ENCODE peak calls at places on chromosome 15, in five cellular contexts. W is tibial artery, S is Panc1, R is lower lobe of right lung, Z is stomach. H is an unnamed sample.

GRCh38 chr15:57697588-57697987 is 8.9 kb upstream of the POLR2M start:
- DNase-seq in Z (no peak), S (no peak), R (no peak), W (peak; percentile 81), H (no peak)

GRCh38 chr15:91255788-91256187 is 155.7 kb downstream of the SV2B start:
- DNase-seq in R (no peak), S (no peak), W (no peak), Z (no peak), H (no peak)

GRCh38 chr15:39946862-39947261 is 12.9 kb downstream of the EIF2AK4 start:
- DNase-seq in S (no peak), Z (no peak), R (no peak), W (no peak), H (no peak)

GRCh38 chr15:98954411-98954810 is 53.2 kb downstream of the PGPEP1L start:
- DNase-seq in S (no peak), W (peak; percentile 97), R (no peak), Z (no peak), H (peak; percentile 17)

GRCh38 chr15:70195808-70196304 is 98.1 kb upstream of the TLE3 start:
- DNase-seq in Z (peak; percentile 37), R (peak; percentile 54), W (peak; percentile 95), S (no peak), H (no peak)

GRCh38 chr15:52417501-52417900 is 111.2 kb downstream of the MYO5A start:
- DNase-seq in Z (no peak), W (no peak), R (no peak), S (no peak), H (no peak)

GRCh38 chr15:52427804-52428203 is 100.9 kb downstream of the MYO5A start:
- DNase-seq in Z (no peak), S (no peak), R (no peak), W (no peak), H (no peak)

GRCh38 chr15:34783986-34784385 is 11.4 kb downstream of the ACTC1 start:
- DNase-seq in W (no peak), R (no peak), S (no peak), Z (no peak), H (no peak)

GRCh38 chr15:58526647-58527192 is 94.9 kb downstream of the LIPC start:
- DNase-seq in R (no peak), S (no peak), W (no peak), Z (no peak), H (no peak)

GRCh38 chr15:92020207-92020606 is 166.7 kb downstream of the SLCO3A1 start:
- DNase-seq in Z (no peak), S (no peak), R (no peak), W (no peak), H (no peak)

GRCh38 chr15:76099388-76099787 is 39.6 kb downstream of the TMEM266 start:
- DNase-seq in Z (no peak), S (no peak), R (no peak), W (no peak), H (no peak)

GRCh38 chr15:31197497-31198414 is 96.2 kb upstream of the TRPM1 start:
- DNase-seq in W (no peak), R (peak; percentile 76), S (no peak), Z (peak; percentile 54), H (no peak)

GRCh38 chr15:85554852-85555521 is 174.6 kb downstream of the AKAP13 start:
- DNase-seq in S (no peak), Z (no peak), R (no peak), W (no peak), H (no peak)

GRCh38 chr15:84750583-84751092 is 2.2 kb downstream of the ZNF592 start:
- DNase-seq in R (no peak), W (no peak), S (no peak), Z (no peak), H (no peak)

GRCh38 chr15:67042490-67043181 is 22.8 kb upstream of the SMAD3 start:
- DNase-seq in W (peak; percentile 44), R (no peak), S (no peak), Z (no peak), H (peak; percentile 46)

GRCh38 chr15:73560501-73561117 is 72.6 kb downstream of the NPTN start:
- DNase-seq in R (no peak), S (peak; percentile 46), W (no peak), Z (no peak), H (no peak)

GRCh38 chr15:37860896-37861295 is 73.5 kb upstream of the TMCO5A start:
- DNase-seq in R (no peak), Z (no peak), S (no peak), W (no peak), H (no peak)

GRCh38 chr15:31150732-31151212 is 49.2 kb upstream of the TRPM1 start:
- DNase-seq in S (no peak), R (no peak), W (no peak), Z (no peak), H (no peak)

GRCh38 chr15:70863450-70864218 is 9.7 kb upstream of the LARP6 start:
- DNase-seq in R (no peak), S (no peak), Z (no peak), W (no peak), H (peak; percentile 70)

GRCh38 chr15:91407237-91407889 is 307.3 kb downstream of the SV2B start:
- DNase-seq in S (no peak), R (no peak), W (no peak), Z (no peak), H (no peak)

GRCh38 chr15:31098953-31099740 is 2.4 kb downstream of the TRPM1 start:
- DNase-seq in S (no peak), W (no peak), R (no peak), Z (no peak), H (no peak)

GRCh38 chr15:57580428-57580827 is 11.3 kb upstream of the MYZAP start:
- DNase-seq in Z (no peak), W (no peak), R (no peak), S (no peak), H (peak; percentile 36)

GRCh38 chr15:88800026-88800425 is 3.2 kb upstream of the ACAN start:
- DNase-seq in S (peak; percentile 15), Z (no peak), W (no peak), R (no peak), H (no peak)

GRCh38 chr15:78212546-78213424 is 21.6 kb downstream of the ACSBG1 start:
- DNase-seq in Z (peak; percentile 73), W (no peak), S (no peak), R (no peak), H (peak; percentile 92)

DNA sequence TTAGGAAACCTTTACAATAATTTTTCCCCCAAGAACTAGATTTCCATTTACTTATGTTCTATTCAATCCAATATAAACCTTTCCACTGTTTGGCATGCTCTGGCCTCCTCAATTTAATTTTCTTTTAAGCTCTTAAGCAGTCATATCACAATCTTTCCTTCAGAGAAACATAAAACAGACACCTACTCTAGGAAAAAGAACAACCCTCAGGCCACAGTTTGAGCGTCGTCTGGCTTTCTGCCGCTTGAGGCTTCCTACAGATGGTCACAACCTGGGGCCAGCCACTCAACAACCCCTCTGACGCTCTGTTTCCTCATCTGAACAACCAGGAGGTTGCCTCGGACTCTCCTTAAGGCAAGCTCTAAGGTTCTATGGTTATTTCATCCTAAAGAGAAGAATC is 143.3 kb downstream of the ADAMTS17 start:
- DNase-seq in S (no peak), Z (no peak), W (no peak), R (no peak), H (no peak)
- H3K9me3 ChIP-seq in S (no peaks in the 10 kb centered on the region), Z (no peaks in the 10 kb centered on the region), W (no peaks in the 10 kb centered on the region), R (no peaks in the 10 kb centered on the region), H (no peaks in the 10 kb centered on the region)

GRCh38 chr15:48622227-48622626 is 23.3 kb downstream of the FBN1 start:
- DNase-seq in R (no peak), Z (no peak), W (no peak), S (no peak), H (no peak)

GRCh38 chr15:48623456-48623855 is 22.1 kb downstream of the FBN1 start:
- DNase-seq in W (no peak), S (no peak), Z (no peak), R (no peak), H (no peak)

GRCh38 chr15:48627260-48627969 is 18.1 kb downstream of the FBN1 start:
- DNase-seq in Z (no peak), S (no peak), R (no peak), W (no peak), H (no peak)

GRCh38 chr15:48624700-48625099 is 20.8 kb downstream of the FBN1 start:
- DNase-seq in Z (no peak), W (no peak), S (no peak), R (no peak), H (no peak)

GRCh38 chr15:48625126-48625525 is 20.4 kb downstream of the FBN1 start:
- DNase-seq in W (no peak), R (no peak), S (no peak), Z (no peak), H (no peak)
- H3K4me3 ChIP-seq in W (no peak overlapping the region), R (no peak overlapping the region), S (no peak overlapping the region), Z (no peak overlapping the region), H (no peak overlapping the region)

DNA sequence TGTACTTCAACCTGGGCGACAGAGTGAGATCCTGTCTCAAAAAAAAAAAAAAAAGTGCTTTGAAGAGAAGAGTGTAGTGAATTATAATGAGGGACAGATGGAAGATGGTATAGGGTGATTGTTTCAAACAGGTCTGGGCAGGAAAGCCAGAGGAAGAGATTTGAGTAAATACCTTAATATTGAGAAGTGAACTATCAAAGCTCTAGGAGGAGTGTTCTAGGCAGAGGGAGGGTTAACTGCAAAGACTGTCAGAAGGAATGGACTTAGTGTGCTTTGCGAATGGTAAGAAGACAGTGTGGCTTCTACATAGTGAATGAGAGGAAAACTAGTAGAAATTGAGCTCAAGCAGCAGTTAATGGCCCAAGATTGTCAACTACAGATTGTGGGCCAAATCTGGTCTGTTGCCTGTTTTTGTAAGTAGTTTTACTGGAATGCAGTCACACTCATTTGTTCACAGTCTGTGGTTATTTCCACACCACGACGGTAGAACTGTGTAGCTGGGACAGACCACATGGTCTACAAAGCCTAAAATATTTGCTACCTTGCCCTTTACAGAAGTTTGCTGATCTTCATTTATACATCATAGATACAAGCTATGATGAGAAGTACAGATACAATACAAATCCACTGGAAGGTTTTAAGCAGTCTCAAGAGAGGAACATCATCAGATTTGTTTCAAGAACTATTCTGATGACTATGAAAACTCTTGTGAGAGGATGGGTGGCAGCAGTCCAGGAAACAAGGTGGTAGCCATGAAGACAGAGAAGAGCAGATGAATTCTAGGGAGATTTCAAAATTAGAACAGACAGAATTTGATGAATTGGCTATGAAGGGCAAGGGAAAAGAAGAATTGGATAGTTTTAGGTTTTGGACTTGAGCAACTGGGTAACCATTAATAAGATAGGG is 16.5 kb upstream of the USP50 start:
- DNase-seq in R (no peak), W (no peak), S (no peak), Z (no peak), H (no peak)
- H3K36me3 ChIP-seq in R (peaks cover 93% of the 10 kb centered on the region), W (peaks cover 31% of the 10 kb centered on the region), S (peaks cover 12% of the 10 kb centered on the region), Z (peaks cover 70% of the 10 kb centered on the region), H (peaks cover 86% of the 10 kb centered on the region)

GRCh38 chr15:86568378-86568777 is 488.7 kb downstream of the AGBL1 start:
- DNase-seq in Z (no peak), W (no peak), R (no peak), S (no peak), H (no peak)

GRCh38 chr15:86570738-86571137 is 491.1 kb downstream of the AGBL1 start:
- DNase-seq in W (no peak), Z (no peak), S (no peak), R (no peak), H (no peak)

GRCh38 chr15:86572368-86572841 is 492.7 kb downstream of the AGBL1 start:
- DNase-seq in W (no peak), Z (no peak), R (no peak), S (no peak), H (peak; percentile 66)

DNA sequence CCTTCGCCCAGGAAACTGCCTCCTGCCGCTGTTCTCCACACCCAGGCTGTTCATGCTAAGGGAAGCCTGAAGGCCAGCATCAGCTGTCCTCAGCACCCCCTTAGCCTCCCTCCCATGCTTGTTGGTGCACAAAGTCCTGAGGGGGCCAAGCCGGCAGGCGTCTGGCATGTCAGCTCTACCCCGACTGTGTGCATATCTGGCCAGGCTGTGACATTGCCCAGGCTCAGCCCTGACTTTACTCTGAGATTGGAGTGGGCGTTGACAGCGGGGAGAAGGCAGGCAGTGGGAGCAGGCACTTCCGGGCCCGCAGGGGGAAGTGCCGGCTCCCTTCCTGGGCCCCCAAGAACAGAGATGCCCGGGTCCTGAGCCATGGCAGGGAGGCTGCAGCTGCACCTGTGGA is 492.2 kb downstream of the AGBL1 start:
- DNase-seq in W (no peak), R (no peak), S (no peak), Z (no peak), H (no peak)
- H3K9me3 ChIP-seq in W (no peaks in the 10 kb centered on the region), R (no peaks in the 10 kb centered on the region), S (no peaks in the 10 kb centered on the region), Z (peaks cover 5% of the 10 kb centered on the region), H (no peaks in the 10 kb centered on the region)

H was measured in RWPE2.